ENCODE peak calls at places on chromosomes 13 and 19, in four cellular contexts. One of them, this sample, is unnamed.
A peak's percentile ranks its signal among the peaks of the same experiment; 100 is the strongest.

GRCh38 chr13:50928609-50929274 is 19.2 kb downstream of the RNASEH2B start:
- DNase-seq in A549: no peak
- DNase-seq in endothelial cell of umbilical vein: no peak
- DNase-seq in IMR-90: no peak
- DNase-seq in this sample: no peak

GRCh38 chr19:15456871-15457700 is 7.3 kb downstream of the RASAL3 start:
- DNase-seq in A549: peak; percentile 30
- DNase-seq in endothelial cell of umbilical vein: no peak
- DNase-seq in IMR-90: no peak
- DNase-seq in this sample: no peak

GRCh38 chr19:44685877-44686276 is 13.1 kb upstream of the CEACAM16 start:
- DNase-seq in A549: peak; percentile 83
- DNase-seq in endothelial cell of umbilical vein: peak; percentile 63
- DNase-seq in IMR-90: peak; percentile 74
- DNase-seq in this sample: peak; percentile 64

GRCh38 chr13:75607447-75607846 is 28.7 kb upstream of the LMO7 start:
- DNase-seq in A549: no peak
- DNase-seq in endothelial cell of umbilical vein: no peak
- DNase-seq in IMR-90: no peak
- DNase-seq in this sample: no peak

GRCh38 chr13:22173605-22174004 is 502.7 kb downstream of the FGF9 start:
- DNase-seq in A549: peak; percentile 1
- DNase-seq in endothelial cell of umbilical vein: no peak
- DNase-seq in IMR-90: peak; percentile 90
- DNase-seq in this sample: no peak

GRCh38 chr13:80040219-80040976 is 300.5 kb downstream of the SPRY2 start:
- DNase-seq in A549: peak; percentile 92
- DNase-seq in endothelial cell of umbilical vein: peak; percentile 91
- DNase-seq in IMR-90: peak; percentile 100
- DNase-seq in this sample: peak; percentile 100

GRCh38 chr13:26663801-26664200 is 96.8 kb downstream of the GPR12 start:
- DNase-seq in A549: no peak
- DNase-seq in endothelial cell of umbilical vein: peak; percentile 60
- DNase-seq in IMR-90: no peak
- DNase-seq in this sample: no peak

GRCh38 chr19:43564800-43565199 is 10.5 kb downstream of the XRCC1 start:
- DNase-seq in A549: no peak
- DNase-seq in endothelial cell of umbilical vein: no peak
- DNase-seq in IMR-90: no peak
- DNase-seq in this sample: no peak

GRCh38 chr13:110985570-110985969 is 70.7 kb upstream of the ANKRD10 start:
- DNase-seq in A549: no peak
- DNase-seq in endothelial cell of umbilical vein: no peak
- DNase-seq in IMR-90: peak; percentile 34
- DNase-seq in this sample: no peak

GRCh38 chr13:96089749-96090239 is at the start of gene HS6ST3:
- DNase-seq in A549: peak; percentile 16
- DNase-seq in endothelial cell of umbilical vein: peak; percentile 15
- DNase-seq in IMR-90: no peak
- DNase-seq in this sample: no peak

GRCh38 chr13:41413907-41414306 is 43.4 kb upstream of the RGCC start:
- DNase-seq in A549: no peak
- DNase-seq in endothelial cell of umbilical vein: no peak
- DNase-seq in IMR-90: no peak
- DNase-seq in this sample: no peak

GRCh38 chr13:41411060-41411459 is 46.3 kb upstream of the RGCC start:
- DNase-seq in A549: no peak
- DNase-seq in endothelial cell of umbilical vein: no peak
- DNase-seq in IMR-90: no peak
- DNase-seq in this sample: no peak

GRCh38 chr13:41409611-41410010 is 47.7 kb upstream of the RGCC start:
- DNase-seq in A549: no peak
- DNase-seq in endothelial cell of umbilical vein: no peak
- DNase-seq in IMR-90: no peak
- DNase-seq in this sample: no peak

GRCh38 chr13:41408061-41408460 is 49.3 kb upstream of the RGCC start:
- DNase-seq in A549: no peak
- DNase-seq in endothelial cell of umbilical vein: peak; percentile 22
- DNase-seq in IMR-90: no peak
- DNase-seq in this sample: no peak

DNA sequence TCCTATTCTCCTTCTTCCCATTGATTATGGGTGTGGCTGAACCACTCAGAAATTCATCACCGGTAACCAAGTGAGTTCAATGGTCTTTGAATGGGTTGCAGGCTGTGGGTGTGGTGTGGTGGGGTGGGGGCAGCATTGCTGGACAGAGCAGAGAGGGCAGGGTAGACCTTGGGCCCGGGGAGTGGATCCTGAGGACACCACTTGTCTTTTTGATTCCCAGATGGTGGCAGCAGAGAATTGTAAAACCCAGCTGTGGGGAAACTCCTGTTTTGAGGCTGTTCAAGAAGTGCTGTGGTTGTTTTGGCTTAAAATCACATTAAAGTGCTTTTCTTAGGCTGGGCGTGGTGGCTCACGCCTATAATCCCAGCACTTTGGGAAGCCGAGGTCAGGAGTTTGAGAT is 45.8 kb upstream of the RGCC start:
- DNase-seq in A549: peak; percentile 29
- DNase-seq in endothelial cell of umbilical vein: peak; percentile 32
- DNase-seq in IMR-90: peak; percentile 71
- DNase-seq in this sample: peak; percentile 48
- TF ChIP-seq CTCF in A549: peak; percentile 36
- TF ChIP-seq CTCF in endothelial cell of umbilical vein: peak; percentile 5
- TF ChIP-seq CTCF in IMR-90: peak; percentile 67
- TF ChIP-seq CTCF in this sample: peak; percentile 26

DNA sequence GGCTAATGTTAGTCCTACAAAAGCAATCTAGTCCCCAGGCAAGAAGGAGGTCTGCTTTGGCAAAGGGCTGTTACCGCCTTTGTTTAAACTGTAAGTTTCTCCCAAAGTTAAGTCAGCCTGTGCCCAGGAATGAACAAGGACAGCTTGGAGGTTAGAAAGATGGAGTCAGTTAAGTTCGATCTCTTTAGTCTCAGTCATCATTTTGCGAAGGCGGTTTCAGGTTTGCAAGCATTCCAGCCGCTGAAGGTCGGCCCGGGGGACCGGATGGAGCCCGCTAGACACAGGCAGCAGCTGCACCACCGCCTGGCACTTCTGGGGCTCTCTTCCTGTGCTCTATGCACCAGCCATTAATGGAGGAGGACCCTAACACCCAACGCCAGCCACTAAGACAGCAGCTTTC is 91.3 kb downstream of the STK24 start:
- DNase-seq in A549: no peak
- DNase-seq in endothelial cell of umbilical vein: no peak
- DNase-seq in IMR-90: no peak
- DNase-seq in this sample: no peak
- H3K4me2 ChIP-seq in A549: peak overlapping the region; percentile 75
- H3K4me2 ChIP-seq in endothelial cell of umbilical vein: no peak overlapping the region
- H3K4me2 ChIP-seq in IMR-90: no peak overlapping the region
- H3K4me2 ChIP-seq in this sample: peak overlapping the region; percentile 82

DNA sequence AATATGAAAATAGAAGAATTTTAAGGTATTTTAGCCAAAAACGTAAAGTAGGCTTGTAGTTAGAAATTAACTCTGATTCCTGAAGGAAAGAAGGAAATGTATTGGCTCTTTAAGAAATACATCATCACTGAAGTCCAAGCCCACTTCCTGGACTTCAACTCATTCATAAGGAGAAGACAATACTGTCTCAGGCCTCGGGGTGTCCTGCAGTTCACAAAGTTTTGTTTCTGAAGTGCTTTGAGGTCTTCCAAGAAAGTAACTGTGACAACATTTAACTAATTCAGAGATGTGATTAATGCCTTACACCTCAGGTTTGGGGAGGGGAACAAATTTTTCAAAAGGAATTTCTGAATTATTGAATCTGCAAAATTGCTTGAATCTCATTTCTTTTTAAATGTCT is 65.8 kb upstream of the STARD13 start:
- DNase-seq in A549: peak; percentile 25
- DNase-seq in endothelial cell of umbilical vein: peak; percentile 65
- DNase-seq in IMR-90: peak; percentile 64
- DNase-seq in this sample: peak; percentile 55
- TF ChIP-seq CTCF in A549: no peak
- TF ChIP-seq CTCF in endothelial cell of umbilical vein: no peak
- TF ChIP-seq CTCF in IMR-90: no peak
- TF ChIP-seq CTCF in this sample: no peak

DNA sequence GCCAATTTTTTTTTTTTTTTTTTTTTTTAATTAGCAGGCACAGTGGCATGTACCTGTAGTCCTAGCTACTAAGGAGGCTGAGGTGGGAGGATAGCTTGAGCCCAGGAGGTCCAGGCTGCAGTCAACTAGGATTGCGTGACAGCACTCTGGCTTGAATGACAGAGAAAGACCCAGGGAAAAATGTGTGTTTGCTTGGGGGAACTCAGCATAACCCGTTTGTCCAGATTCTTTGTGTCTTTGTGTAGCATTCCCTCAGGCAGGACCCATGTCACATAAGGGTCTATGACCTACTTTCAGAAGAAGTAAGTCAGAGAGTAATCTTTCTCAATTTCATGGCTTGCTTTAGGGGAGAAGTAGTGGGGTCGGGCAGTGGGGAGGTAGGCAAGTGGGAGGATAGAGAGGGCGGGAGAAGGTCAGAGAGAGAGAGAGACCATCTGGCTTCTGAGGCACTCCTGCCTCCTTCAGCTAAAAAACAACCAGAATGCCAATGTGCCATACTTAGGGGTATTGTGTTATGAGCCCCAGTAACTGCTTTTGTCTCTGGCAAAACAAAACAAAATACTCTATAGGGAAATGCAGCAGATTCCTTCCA is 11.9 kb upstream of the PSPC1 start:
- DNase-seq in A549: no peak
- DNase-seq in endothelial cell of umbilical vein: no peak
- DNase-seq in IMR-90: no peak
- DNase-seq in this sample: no peak
- H3K4me2 ChIP-seq in A549: no peak overlapping the region
- H3K4me2 ChIP-seq in endothelial cell of umbilical vein: no peak overlapping the region
- H3K4me2 ChIP-seq in IMR-90: no peak overlapping the region
- H3K4me2 ChIP-seq in this sample: no peak overlapping the region

GRCh38 chr13:113612626-113613025 is 28.1 kb downstream of the TFDP1 start:
- DNase-seq in A549: no peak
- DNase-seq in endothelial cell of umbilical vein: no peak
- DNase-seq in IMR-90: no peak
- DNase-seq in this sample: no peak

GRCh38 chr13:113610266-113610665 is 25.7 kb downstream of the TFDP1 start:
- DNase-seq in A549: no peak
- DNase-seq in endothelial cell of umbilical vein: no peak
- DNase-seq in IMR-90: no peak
- DNase-seq in this sample: no peak

GRCh38 chr13:113609616-113610015 is 25.1 kb downstream of the TFDP1 start:
- DNase-seq in A549: no peak
- DNase-seq in endothelial cell of umbilical vein: no peak
- DNase-seq in IMR-90: no peak
- DNase-seq in this sample: no peak

GRCh38 chr13:113613789-113614379 is 29.3 kb downstream of the TFDP1 start:
- DNase-seq in A549: no peak
- DNase-seq in endothelial cell of umbilical vein: no peak
- DNase-seq in IMR-90: no peak
- DNase-seq in this sample: no peak

GRCh38 chr13:113611996-113612395 is 27.4 kb downstream of the TFDP1 start:
- DNase-seq in A549: no peak
- DNase-seq in endothelial cell of umbilical vein: no peak
- DNase-seq in IMR-90: no peak
- DNase-seq in this sample: no peak
- TF ChIP-seq CTCF in A549: no peak
- TF ChIP-seq CTCF in endothelial cell of umbilical vein: no peak
- TF ChIP-seq CTCF in IMR-90: no peak
- TF ChIP-seq CTCF in this sample: no peak

GRCh38 chr19:5844456-5845433 is 5.2 kb upstream of the FUT6 start:
- DNase-seq in A549: no peak
- DNase-seq in endothelial cell of umbilical vein: no peak
- DNase-seq in IMR-90: no peak
- DNase-seq in this sample: no peak

GRCh38 chr19:5851302-5851701 is at the start of gene FUT3:
- DNase-seq in A549: no peak
- DNase-seq in endothelial cell of umbilical vein: no peak
- DNase-seq in IMR-90: no peak
- DNase-seq in this sample: no peak

GRCh38 chr19:5850743-5851293 is 431 bp downstream of the FUT3 start:
- DNase-seq in A549: no peak
- DNase-seq in endothelial cell of umbilical vein: no peak
- DNase-seq in IMR-90: peak; percentile 53
- DNase-seq in this sample: peak; percentile 46

DNA sequence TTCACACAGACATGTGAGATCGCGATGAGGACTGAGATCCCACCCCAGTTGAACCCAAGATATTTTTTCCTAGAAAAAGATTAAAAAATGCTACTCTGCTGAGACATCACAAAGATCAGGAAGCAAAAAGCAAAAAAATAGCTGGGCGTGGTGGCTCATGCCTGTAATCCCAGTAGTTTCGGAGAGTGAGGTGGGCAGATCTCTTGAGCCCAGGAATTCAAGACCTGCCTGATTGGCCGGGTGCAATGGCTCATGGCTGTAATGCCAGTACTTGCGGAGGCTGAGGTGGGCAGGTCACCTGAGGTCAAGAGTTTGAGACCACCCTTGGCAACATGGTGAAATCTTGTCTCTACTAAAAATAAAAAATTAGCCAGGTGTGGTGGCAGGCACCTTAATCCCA is 1.1 kb downstream of the FUT3 start:
- DNase-seq in A549: no peak
- DNase-seq in endothelial cell of umbilical vein: no peak
- DNase-seq in IMR-90: no peak
- DNase-seq in this sample: no peak
- H3K4me2 ChIP-seq in A549: peak overlapping the region; percentile 59
- H3K4me2 ChIP-seq in endothelial cell of umbilical vein: no peak overlapping the region
- H3K4me2 ChIP-seq in IMR-90: no peak overlapping the region
- H3K4me2 ChIP-seq in this sample: no peak overlapping the region

GRCh38 chr19:40302224-40303011 is 17.3 kb upstream of the AKT2 start:
- DNase-seq in A549: no peak
- DNase-seq in endothelial cell of umbilical vein: no peak
- DNase-seq in IMR-90: no peak
- DNase-seq in this sample: no peak

GRCh38 chr19:40309666-40310065 is 24.5 kb upstream of the AKT2 start:
- DNase-seq in A549: no peak
- DNase-seq in endothelial cell of umbilical vein: no peak
- DNase-seq in IMR-90: no peak
- DNase-seq in this sample: no peak

GRCh38 chr19:40304306-40304705 is 19.2 kb upstream of the AKT2 start:
- DNase-seq in A549: no peak
- DNase-seq in endothelial cell of umbilical vein: no peak
- DNase-seq in IMR-90: no peak
- DNase-seq in this sample: no peak

GRCh38 chr19:40303765-40304164 is 18.6 kb upstream of the AKT2 start:
- DNase-seq in A549: no peak
- DNase-seq in endothelial cell of umbilical vein: no peak
- DNase-seq in IMR-90: no peak
- DNase-seq in this sample: no peak

GRCh38 chr19:40305403-40305802 is 20.3 kb upstream of the AKT2 start:
- DNase-seq in A549: peak; percentile 96
- DNase-seq in endothelial cell of umbilical vein: peak; percentile 82
- DNase-seq in IMR-90: peak; percentile 90
- DNase-seq in this sample: peak; percentile 73
- TF ChIP-seq CTCF in A549: peak; percentile 100
- TF ChIP-seq CTCF in endothelial cell of umbilical vein: peak; percentile 68
- TF ChIP-seq CTCF in IMR-90: peak; percentile 90
- TF ChIP-seq CTCF in this sample: peak; percentile 92